ENCODE peak calls at places on chromosome 14, in eight cellular contexts. V is activated T-helper 1 cell treated with Interleukin-2 at 50 U/mL for 16 hours; E is T-helper 1 cell; Q is lung; D is cardiac septum; P is AG08395; S is activated naive CD8-positive, alpha-beta T cell treated with anti-CD3 and anti-CD28 coated beads for 36 hours; U is SW 1271. B is an unnamed sample.

GRCh38 chr14:95227279-95227860 is 70.0 kb upstream of the DICER1 start:
- DNase-seq in V (no peak), E (no peak), Q (no peak), D (no peak), P (no peak), S (no peak), U (no peak), B (peak; percentile 31)

GRCh38 chr14:78291958-78292357 is 121.8 kb downstream of the NRXN3 start:
- DNase-seq in V (no peak), E (no peak), Q (no peak), D (no peak), P (no peak), S (no peak), U (no peak), B (no peak)

GRCh38 chr14:74686324-74686723 is 26.6 kb downstream of the AREL1 start:
- DNase-seq in V (no peak), E (no peak), Q (no peak), D (no peak), P (no peak), S (no peak), U (no peak), B (peak; percentile 31)

GRCh38 chr14:65255029-65255545 is 152.8 kb upstream of the MAX start:
- DNase-seq in V (no peak), E (no peak), Q (no peak), D (no peak), P (peak; percentile 52), S (no peak), U (peak; percentile 50), B (peak; percentile 68)

GRCh38 chr14:94030571-94030970 is 4.4 kb downstream of the OTUB2 start:
- DNase-seq in V (no peak), E (no peak), Q (no peak), D (no peak), P (no peak), S (no peak), U (no peak), B (no peak)

GRCh38 chr14:56271988-56272387 is 153.8 kb downstream of the PELI2 start:
- DNase-seq in V (no peak), E (no peak), Q (no peak), D (no peak), P (peak; percentile 70), S (no peak), U (no peak), B (no peak)

GRCh38 chr14:91607322-91608047 is 97.4 kb upstream of the PPP4R3A start:
- DNase-seq in V (no peak), E (no peak), Q (no peak), D (no peak), P (no peak), S (no peak), U (no peak), B (peak; percentile 16)

GRCh38 chr14:31339743-31340142 is 80.6 kb downstream of the HEATR5A start:
- DNase-seq in V (no peak), E (no peak), Q (no peak), D (no peak), P (no peak), S (no peak), U (no peak), B (no peak)

GRCh38 chr14:90740946-90741681 is 75.1 kb downstream of the TTC7B start:
- DNase-seq in V (no peak), E (no peak), Q (no peak), D (no peak), P (no peak), S (no peak), U (no peak), B (no peak)

GRCh38 chr14:28785096-28785952 is 18.7 kb downstream of the FOXG1 start:
- DNase-seq in V (no peak), E (peak; percentile 1), Q (no peak), D (no peak), P (no peak), S (no peak), U (no peak), B (peak; percentile 32)

GRCh38 chr14:24871302-24871701 is 178.6 kb downstream of the STXBP6 start:
- DNase-seq in V (no peak), E (no peak), Q (no peak), D (no peak), P (no peak), S (no peak), U (no peak), B (peak; percentile 17)

GRCh38 chr14:90624228-90624627 is 192.0 kb downstream of the TTC7B start:
- DNase-seq in V (no peak), E (no peak), Q (peak; percentile 61), D (no peak), P (peak; percentile 31), S (no peak), U (peak; percentile 73), B (no peak)

GRCh38 chr14:52767058-52767833 is 24.2 kb downstream of the GNPNAT1 start:
- DNase-seq in V (no peak), E (no peak), Q (no peak), D (no peak), P (no peak), S (no peak), U (no peak), B (no peak)

GRCh38 chr14:58072288-58073071 is 79.5 kb downstream of the ARMH4 start:
- DNase-seq in V (no peak), E (peak; percentile 42), Q (peak; percentile 32), D (no peak), P (peak; percentile 63), S (peak; percentile 41), U (peak; percentile 72), B (peak; percentile 80)

GRCh38 chr14:103127861-103128598 is 4.8 kb downstream of the TNFAIP2 start:
- DNase-seq in V (no peak), E (no peak), Q (no peak), D (no peak), P (no peak), S (no peak), U (no peak), B (no peak)

GRCh38 chr14:53979141-53979673 is 22.6 kb upstream of the BMP4 start:
- DNase-seq in V (no peak), E (no peak), Q (no peak), D (no peak), P (peak; percentile 88), S (no peak), U (no peak), B (no peak)

GRCh38 chr14:47442206-47442605 is 233.2 kb downstream of the MDGA2 start:
- DNase-seq in V (no peak), E (no peak), Q (no peak), D (no peak), P (no peak), S (no peak), U (peak; percentile 61), B (peak; percentile 76)

GRCh38 chr14:42378880-42379279 is 772.2 kb downstream of the LRFN5 start:
- DNase-seq in V (no peak), E (no peak), Q (no peak), D (no peak), P (no peak), S (no peak), U (no peak), B (no peak)

GRCh38 chr14:35944847-35945246 is 118.7 kb downstream of the BRMS1L start:
- DNase-seq in V (no peak), E (no peak), Q (no peak), D (no peak), P (no peak), S (peak; percentile 38), U (no peak), B (peak; percentile 20)

GRCh38 chr14:38199768-38200167 is 7.9 kb upstream of the SSTR1 start:
- DNase-seq in V (no peak), E (no peak), Q (no peak), D (no peak), P (no peak), S (no peak), U (no peak), B (no peak)

GRCh38 chr14:77299776-77300175 is 20.9 kb downstream of the POMT2 start:
- DNase-seq in V (no peak), E (no peak), Q (no peak), D (no peak), P (no peak), S (no peak), U (no peak), B (no peak)

GRCh38 chr14:68131907-68132306 is 312.3 kb downstream of the RAD51B start:
- DNase-seq in V (no peak), E (no peak), Q (no peak), D (no peak), P (no peak), S (no peak), U (no peak), B (no peak)

GRCh38 chr14:68774771-68775613 is 17.9 kb downstream of the ZFP36L1 start:
- DNase-seq in V (no peak), E (no peak), Q (no peak), D (peak; percentile 47), P (peak; percentile 70), S (no peak), U (no peak), B (no peak)

GRCh38 chr14:93964820-93965286 is 11.5 kb downstream of the ASB2 start:
- DNase-seq in V (no peak), E (no peak), Q (no peak), D (no peak), P (no peak), S (no peak), U (no peak), B (no peak)

GRCh38 chr14:90815817-90816662 is at the start of gene TTC7B:
- DNase-seq in V (no peak), E (no peak), Q (no peak), D (no peak), P (peak; percentile 89), S (peak; percentile 38), U (peak; percentile 9), B (peak; percentile 78)

GRCh38 chr14:92952497-92953298 is 29.7 kb downstream of the CHGA start:
- DNase-seq in V (no peak), E (no peak), Q (no peak), D (no peak), P (no peak), S (no peak), U (no peak), B (no peak)

GRCh38 chr14:39138450-39138849 is 24.3 kb downstream of the GEMIN2 start:
- DNase-seq in V (no peak), E (no peak), Q (no peak), D (no peak), P (no peak), S (no peak), U (no peak), B (no peak)